ENCODE peak calls at places on chromosomes 13 and 19, in six cellular contexts. I is GM23248; Z is CD8-positive, alpha-beta T cell; C is aorta; B is ovary; L is tibial artery. N is an unnamed sample. For H3K4me1 and H3K27me3, the result is how much of the 10 kb centered on the place peaks cover.

GRCh38 chr13:106281426-106281825 is 254.0 kb downstream of the EFNB2 start:
- DNase-seq in I (no peak), Z (no peak), C (no peak), B (no peak), L (no peak), N (no peak)

GRCh38 chr13:46140044-46140443 is 35.2 kb upstream of the CPB2 start:
- DNase-seq in I (no peak), Z (no peak), C (no peak), B (no peak), L (no peak), N (no peak)

GRCh38 chr13:107271226-107271625 is 703.3 kb upstream of the ARGLU1 start:
- DNase-seq in I (peak), Z (no peak), C (no peak), B (no peak), L (no peak), N (no peak)

GRCh38 chr13:109884462-109884861 is 98.1 kb upstream of the IRS2 start:
- DNase-seq in I (no peak), Z (no peak), C (no peak), B (no peak), L (no peak), N (no peak)

GRCh38 chr13:91313103-91313502 is 34.4 kb upstream of the MIR17HG start:
- DNase-seq in I (peak), Z (no peak), C (no peak), B (no peak), L (no peak), N (peak)

GRCh38 chr19:40724848-40725247 is 7.9 kb downstream of the ITPKC start:
- DNase-seq in I (no peak), Z (no peak), C (no peak), B (no peak), L (no peak), N (no peak)

GRCh38 chr19:44823373-44823698 is 14.4 kb downstream of the BCAM start:
- DNase-seq in I (no peak), Z (no peak), C (no peak), B (no peak), L (no peak), N (no peak)

GRCh38 chr19:18427752-18428131 is 8.5 kb downstream of the SSBP4 start:
- DNase-seq in I (no peak), Z (no peak), C (no peak), B (no peak), L (no peak), N (no peak)

GRCh38 chr13:99398916-99399622 is 91.9 kb upstream of the GPR183 start:
- DNase-seq in I (no peak), Z (no peak), C (peak), B (no peak), L (peak), N (no peak)

GRCh38 chr19:31350693-31351211 is 1.5 kb upstream of the TSHZ3 start:
- DNase-seq in I (peak), Z (no peak), C (peak), B (peak), L (no peak), N (no peak)

GRCh38 chr13:31485183-31485582 is 254.1 kb upstream of the RXFP2 start:
- DNase-seq in I (peak), Z (no peak), C (no peak), B (no peak), L (no peak), N (no peak)

GRCh38 chr19:1513492-1514294 is 874 bp upstream of the ADAMTSL5 start:
- DNase-seq in I (peak), Z (peak), C (no peak), B (no peak), L (no peak), N (peak)

GRCh38 chr13:99657848-99658265 is 156.6 kb downstream of the TM9SF2 start:
- DNase-seq in I (peak), Z (peak), C (no peak), B (peak), L (peak), N (peak)

GRCh38 chr13:94329754-94330551 is 149.5 kb downstream of the DCT start:
- DNase-seq in I (peak), Z (no peak), C (no peak), B (peak), L (no peak), N (no peak)

GRCh38 chr19:47363758-47364529 is 14.8 kb downstream of the DHX34 start:
- DNase-seq in I (peak), Z (no peak), C (no peak), B (no peak), L (no peak), N (peak)

GRCh38 chr19:48274173-48274572 is 4.3 kb downstream of the ZNF114 start:
- DNase-seq in I (peak), Z (no peak), C (no peak), B (no peak), L (no peak), N (no peak)

GRCh38 chr19:48403606-48404005 is 10.1 kb downstream of the GRIN2D start:
- DNase-seq in I (peak), Z (peak), C (no peak), B (no peak), L (peak), N (peak)

GRCh38 chr13:89695343-89696257 is 1651.9 kb upstream of the MIR17HG start:
- DNase-seq in I (peak), Z (no peak), C (no peak), B (no peak), L (no peak), N (peak)

GRCh38 chr13:25292301-25292700 is 5.0 kb upstream of the MTMR6 start:
- DNase-seq in I (no peak), Z (no peak), C (no peak), B (no peak), L (no peak), N (no peak)

GRCh38 chr19:45470147-45471081 is 2.6 kb downstream of the FOSB start:
- DNase-seq in I (peak), Z (peak), C (peak), B (peak), L (peak), N (no peak)

GRCh38 chr19:9306443-9306842 is 3.2 kb downstream of the ZNF699 start:
- DNase-seq in I (peak), Z (no peak), C (no peak), B (no peak), L (no peak), N (no peak)

GRCh38 chr13:23991119-23991518 is 93.8 kb upstream of the C1QTNF9B start:
- DNase-seq in I (no peak), Z (no peak), C (no peak), B (no peak), L (no peak), N (peak)

GRCh38 chr13:45873491-45874360 is 22.2 kb upstream of the SIAH3 start:
- DNase-seq in I (peak), Z (no peak), C (no peak), B (no peak), L (no peak), N (no peak)

DNA sequence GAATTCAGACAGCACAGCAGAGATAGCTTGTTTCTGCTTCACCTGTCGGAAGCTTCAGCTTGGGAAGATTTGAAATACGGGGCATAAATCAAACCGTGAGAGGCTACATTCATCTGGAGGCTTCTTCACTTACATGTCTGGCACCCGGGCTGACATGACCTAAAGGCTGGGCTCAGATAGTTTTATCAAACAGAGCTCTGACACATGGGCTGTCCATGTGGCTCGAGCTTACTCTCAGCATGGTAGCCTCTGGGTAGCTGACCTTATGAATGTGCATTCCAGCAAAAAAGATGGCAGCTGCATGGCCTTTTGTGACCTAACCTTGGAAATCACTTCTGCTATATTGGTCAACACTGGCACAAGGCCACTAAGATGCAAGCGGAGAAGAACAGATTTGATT is 414.5 kb downstream of the NDFIP2 start:
- DNase-seq in I (no peak), Z (no peak), C (no peak), B (no peak), L (no peak), N (no peak)
- H3K27ac ChIP-seq in I (no peak), Z (no peak), C (no peak), B (no peak), L (no peak), N (no peak)

GRCh38 chr13:40984670-40985366 is 34.3 kb downstream of the ELF1 start:
- DNase-seq in I (peak), Z (no peak), C (no peak), B (no peak), L (no peak), N (peak)

GRCh38 chr13:40985596-40986327 is 33.4 kb downstream of the ELF1 start:
- DNase-seq in I (no peak), Z (no peak), C (no peak), B (no peak), L (no peak), N (no peak)

GRCh38 chr13:40983269-40983668 is 35.8 kb downstream of the ELF1 start:
- DNase-seq in I (peak), Z (no peak), C (no peak), B (no peak), L (no peak), N (no peak)

GRCh38 chr13:40982772-40983171 is 36.3 kb downstream of the ELF1 start:
- DNase-seq in I (peak), Z (peak), C (no peak), B (no peak), L (peak), N (peak)

DNA sequence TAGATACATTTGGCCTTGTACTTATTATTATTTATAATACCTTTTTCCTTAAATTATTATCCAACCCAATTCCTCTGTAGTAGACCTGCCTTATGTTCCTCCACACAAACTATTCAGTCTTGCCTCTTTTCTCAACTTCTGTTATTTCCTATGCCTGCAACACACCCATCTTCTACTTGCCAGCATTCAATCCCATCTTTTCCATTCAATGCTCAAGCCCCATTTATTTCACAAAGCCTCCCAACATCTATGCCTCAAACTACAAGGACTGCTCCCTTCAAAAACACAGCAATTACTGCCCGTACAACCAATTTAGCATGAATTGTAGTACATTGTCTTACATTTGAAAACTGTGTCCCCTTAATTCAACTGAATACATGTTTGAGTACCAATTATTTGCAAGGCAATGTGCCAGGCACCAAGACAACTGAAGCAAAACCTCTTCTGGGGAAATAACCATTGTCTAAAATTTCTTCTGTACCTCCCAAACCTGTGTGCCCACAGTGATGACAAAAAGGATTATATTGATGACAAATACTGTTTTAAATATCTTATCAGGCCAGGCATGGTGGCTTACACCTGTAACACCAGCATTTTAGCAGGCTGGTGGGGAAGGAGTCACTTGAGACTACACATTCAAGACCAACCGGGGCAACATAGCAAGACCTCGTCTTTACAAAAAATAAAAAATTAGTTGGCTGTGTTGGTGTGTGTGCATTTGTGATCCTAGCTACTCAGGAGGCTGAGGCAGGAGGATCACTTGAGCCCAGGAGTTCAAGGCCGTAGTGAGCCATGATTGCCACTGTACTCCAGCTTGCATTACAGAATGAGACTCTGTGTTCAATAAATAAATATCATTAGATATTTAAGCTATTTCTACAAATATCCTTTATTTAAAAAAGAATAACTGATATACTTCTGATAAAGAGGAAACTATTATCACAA is 35.1 kb downstream of the ELF1 start:
- DNase-seq in I (no peak), Z (no peak), C (no peak), B (no peak), L (no peak), N (no peak)
- H3K4me1 ChIP-seq in I (under half), Z (half or more), C (under half), B (under half), L (under half), N (under half)

GRCh38 chr13:29482504-29482903 is 113.0 kb downstream of the SLC7A1 start:
- DNase-seq in I (no peak), Z (no peak), C (no peak), B (no peak), L (no peak), N (no peak)
- H3K27me3 ChIP-seq in I (under half), Z (under half), C (under half), B (under half), L (under half), N (under half)

GRCh38 chr13:42119091-42119490 is 70.6 kb downstream of the DGKH start:
- DNase-seq in I (no peak), Z (no peak), C (no peak), B (no peak), L (no peak), N (no peak)
- H3K27ac ChIP-seq in I (no peak), Z (no peak), C (no peak), B (no peak), L (no peak), N (no peak)

DNA sequence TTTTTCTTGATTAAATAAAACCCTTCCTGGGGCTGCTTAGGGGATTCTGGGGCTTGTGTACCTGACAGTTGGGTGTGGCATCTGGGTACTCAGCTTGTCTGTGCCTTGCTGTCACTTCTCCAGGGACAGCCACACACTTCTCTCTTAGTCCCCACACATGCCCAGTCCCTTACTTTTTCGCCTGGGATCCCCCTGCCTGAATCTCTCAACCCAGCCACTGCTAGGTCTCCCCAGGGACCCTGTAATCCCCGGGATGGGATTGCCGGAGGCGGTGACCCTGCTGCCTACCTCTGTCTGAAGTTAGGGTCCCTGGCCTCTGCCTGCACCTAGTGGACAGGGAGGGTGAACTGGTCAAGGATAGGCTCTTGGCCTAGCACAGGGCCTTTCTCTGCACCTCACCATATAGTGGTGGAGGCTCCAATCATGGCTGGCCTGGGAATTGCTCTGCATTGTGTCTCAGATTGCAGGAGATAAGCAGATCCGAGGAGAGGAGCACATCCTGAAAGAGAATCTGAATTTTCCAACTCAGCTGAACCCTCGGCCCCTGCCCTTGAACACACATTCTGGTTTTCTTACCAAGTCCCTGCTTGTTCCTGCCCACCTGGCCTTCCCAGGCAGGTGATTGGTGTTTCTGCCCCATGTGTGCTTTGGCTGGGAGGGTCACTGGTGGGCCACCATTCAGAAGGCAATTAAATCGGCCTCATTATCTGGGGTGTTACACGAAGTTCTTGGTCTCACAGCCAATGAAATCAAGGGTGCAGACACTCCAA is 8.7 kb upstream of the ZNF492 start:
- DNase-seq in I (no peak), Z (no peak), C (no peak), B (no peak), L (no peak), N (no peak)
- H3K4me1 ChIP-seq in I (under half), Z (under half), C (under half), B (under half), L (under half), N (under half)

DNA sequence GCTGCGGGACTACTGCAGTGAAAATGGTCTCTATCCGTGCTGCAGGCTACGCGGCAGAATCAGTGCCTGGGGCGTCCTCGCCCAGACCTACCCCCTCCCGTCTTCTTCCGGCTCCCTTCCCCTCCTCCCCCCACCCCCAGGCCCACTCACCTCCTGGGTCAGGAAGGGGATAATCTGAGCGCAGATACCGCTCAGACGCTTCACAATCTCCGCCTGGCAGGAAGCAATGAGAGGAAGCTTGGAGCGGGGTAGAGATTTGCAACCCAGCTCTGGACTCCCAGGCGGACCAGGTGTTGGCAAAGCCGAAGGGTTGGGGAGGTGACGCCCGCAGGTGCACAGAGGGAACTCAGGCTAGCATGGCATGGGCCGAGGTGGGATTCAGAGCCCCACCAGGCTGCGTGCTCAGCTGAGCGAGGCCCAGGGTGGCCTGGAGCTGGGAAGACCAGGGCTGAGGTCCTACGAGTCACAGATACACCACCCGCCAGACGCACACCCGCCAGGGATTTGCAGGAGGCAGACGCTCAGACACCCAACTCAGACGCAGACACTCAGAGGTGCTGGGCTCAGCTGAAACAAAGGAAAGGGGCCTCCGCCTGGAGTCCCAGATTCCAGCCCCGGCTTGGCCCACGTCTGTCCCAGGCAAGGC is 4.1 kb downstream of the TLE2 start:
- DNase-seq in I (no peak), Z (no peak), C (no peak), B (no peak), L (no peak), N (peak)
- H3K27me3 ChIP-seq in I (under half), Z (under half), C (under half), B (under half), L (under half), N (under half)

N was measured in small intestine.